ENCODE peak calls at places on chromosomes 1 and 21, in four cellular contexts. E is A549, P is K562, H is IMR-90. K is an unnamed sample.

GRCh38 chr1:34280509-34280908 is 103.8 kb downstream of the C1orf94 start:
- DNase-seq in P (no peak), E (no peak), H (no peak), K (no peak)

GRCh38 chr1:62286778-62287224 is 32.4 kb downstream of the KANK4 start:
- DNase-seq in H (no peak), E (no peak), P (no peak), K (no peak)

GRCh38 chr1:228795578-228795977 is 60.3 kb downstream of the RHOU start:
- DNase-seq in E (no peak), H (no peak), P (no peak), K (peak)

GRCh38 chr1:223748405-223748772 is 36.0 kb downstream of the CAPN2 start:
- DNase-seq in H (peak), P (no peak), E (peak), K (no peak)

GRCh38 chr1:86380257-86380861 is 15.8 kb downstream of the ODF2L start:
- DNase-seq in H (peak), P (peak), E (peak), K (no peak)

GRCh38 chr21:45639206-45640000 is 4.1 kb upstream of the PCBP3 start:
- DNase-seq in P (no peak), H (no peak), E (no peak), K (no peak)

GRCh38 chr1:85135456-85135798 is 65.4 kb downstream of the SYDE2 start:
- DNase-seq in P (no peak), H (no peak), E (no peak), K (no peak)

GRCh38 chr1:56360021-56360420 is 219.3 kb downstream of the PLPP3 start:
- DNase-seq in E (no peak), P (no peak), H (peak), K (no peak)

GRCh38 chr1:223748773-223749733 is 36.7 kb downstream of the CAPN2 start:
- DNase-seq in P (peak), E (peak), H (peak), K (peak)

GRCh38 chr21:44932366-44933181 is 7.3 kb upstream of the SLX9 start:
- DNase-seq in E (no peak), P (peak), H (no peak), K (no peak)

GRCh38 chr1:59743324-59744108 is 71.2 kb upstream of the HOOK1 start:
- DNase-seq in P (no peak), E (no peak), H (no peak), K (no peak)

GRCh38 chr1:89698624-89699023 is 65.7 kb downstream of the LRRC8C start:
- DNase-seq in H (no peak), E (no peak), P (no peak), K (no peak)

GRCh38 chr21:36744560-36745231 is 45.8 kb downstream of the SIM2 start:
- DNase-seq in P (no peak), H (no peak), E (no peak), K (no peak)

GRCh38 chr1:12186277-12186985 is 19.6 kb downstream of the TNFRSF1B start:
- DNase-seq in P (no peak), E (no peak), H (peak), K (no peak)

GRCh38 chr1:187854457-187854856 is 1025.7 kb downstream of the PLA2G4A start:
- DNase-seq in H (no peak), E (no peak), P (no peak), K (no peak)

GRCh38 chr1:233714631-233715217 is 100.8 kb downstream of the KCNK1 start:
- DNase-seq in E (no peak), H (no peak), P (no peak), K (no peak)

GRCh38 chr1:51385776-51386175 is 55.4 kb upstream of the TTC39A start:
- DNase-seq in E (no peak), H (no peak), P (no peak), K (no peak)

GRCh38 chr1:225529726-225530125 is 101.9 kb upstream of the LBR start:
- DNase-seq in P (no peak), H (no peak), E (no peak), K (no peak)

GRCh38 chr1:218299416-218299815 is 14.3 kb downstream of the RRP15 start:
- DNase-seq in P (peak), H (peak), E (peak), K (no peak)

GRCh38 chr1:16293568-16293967 is 56.6 kb upstream of the CPLANE2 start:
- DNase-seq in P (no peak), H (no peak), E (no peak), K (no peak)

GRCh38 chr1:117467336-117467735 is 100.1 kb downstream of the MAN1A2 start:
- DNase-seq in H (peak), E (no peak), P (no peak), K (no peak)

GRCh38 chr1:21855257-21856096 is 43.4 kb downstream of the LDLRAD2 start:
- DNase-seq in E (peak), P (no peak), H (no peak), K (no peak)

GRCh38 chr1:145979746-145980435 is 15.4 kb downstream of the POLR3GL start:
- DNase-seq in H (no peak), E (no peak), P (no peak), K (peak)

GRCh38 chr1:112298558-112298957 is 97.5 kb upstream of the CTTNBP2NL start:
- DNase-seq in H (peak), E (peak), P (peak), K (no peak)

GRCh38 chr1:37746806-37747205 is 18.1 kb downstream of the EPHA10 start:
- DNase-seq in P (no peak), H (no peak), E (no peak), K (no peak)

GRCh38 chr1:159056069-159056698 is 20.4 kb downstream of the AIM2 start:
- DNase-seq in H (no peak), P (no peak), E (no peak), K (no peak)

GRCh38 chr1:220918285-220918951 is 39.2 kb downstream of the HLX start:
- DNase-seq in H (no peak), E (no peak), P (no peak), K (no peak)

GRCh38 chr1:151106891-151107290 is 36.3 kb downstream of the GABPB2 start:
- DNase-seq in H (peak), P (no peak), E (no peak), K (no peak)

GRCh38 chr1:221741971-221742554 is at the start of gene DUSP10:
- DNase-seq in E (peak), P (peak), H (peak), K (peak)

GRCh38 chr1:109034382-109034781 is 7.5 kb downstream of the WDR47 start:
- DNase-seq in H (no peak), E (no peak), P (no peak), K (no peak)

GRCh38 chr1:1287288-1288110 is 7.3 kb downstream of the SCNN1D start:
- DNase-seq in E (no peak), H (no peak), P (no peak), K (no peak)

GRCh38 chr1:39394598-39394997 is 96.8 kb upstream of the BMP8A start:
- DNase-seq in P (no peak), E (no peak), H (no peak), K (no peak)

GRCh38 chr1:116286541-116286971 is 86.5 kb upstream of the ATP1A1 start:
- DNase-seq in P (no peak), H (peak), E (no peak), K (no peak)

GRCh38 chr1:113860891-113861290 is 10.6 kb downstream of the PTPN22 start:
- DNase-seq in E (no peak), H (peak), P (no peak), K (no peak)

GRCh38 chr1:65177457-65177856 is 29.5 kb downstream of the AK4 start:
- DNase-seq in H (peak), E (no peak), P (no peak), K (no peak)

GRCh38 chr1:244325056-244325764 is 126.5 kb downstream of the ADSS2 start:
- DNase-seq in P (no peak), E (no peak), H (peak), K (no peak)

GRCh38 chr1:33280091-33280661 is 23.9 kb downstream of the ZNF362 start:
- DNase-seq in H (no peak), P (peak), E (no peak), K (peak)

DNA sequence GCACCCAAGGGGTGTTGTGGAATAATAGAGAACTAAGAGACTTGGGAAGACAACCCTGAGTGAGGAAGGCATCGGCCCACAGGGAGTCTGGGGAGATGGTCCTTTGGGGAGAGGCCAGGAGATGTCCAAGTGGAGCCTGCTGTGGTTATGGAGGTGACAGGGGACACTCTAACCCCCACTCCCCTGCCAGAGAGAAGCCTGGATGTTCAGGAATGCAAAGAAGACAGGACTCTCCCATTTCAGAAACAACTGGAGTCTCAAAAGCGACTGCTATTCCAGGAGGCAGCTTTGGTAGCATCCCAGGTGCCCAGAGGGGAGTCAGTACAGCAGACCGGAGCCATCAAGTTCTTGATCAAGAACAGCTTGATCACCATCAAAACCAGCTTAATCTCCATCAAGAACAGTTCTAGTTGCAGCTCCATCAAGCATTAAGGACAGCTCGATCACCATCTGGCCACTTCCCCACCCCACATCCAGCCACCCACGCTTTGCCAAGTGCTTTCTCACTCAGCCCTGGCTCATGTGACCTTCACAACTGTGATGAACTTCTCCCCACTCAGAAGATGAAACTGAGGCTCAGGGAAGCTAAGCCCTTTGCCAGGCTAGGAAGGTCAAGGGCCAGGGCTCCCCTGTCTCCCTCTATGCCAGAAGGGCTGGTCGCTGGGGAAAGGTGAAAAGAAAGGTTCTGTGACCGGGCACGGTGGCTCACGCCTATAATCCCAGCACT is 743 bp downstream of the CD52 start:
- DNase-seq in P (no peak), H (no peak), E (no peak), K (peak)
- TF ChIP-seq POLR2A in P (no peak), H (no peak), E (no peak), K (no peak)

DNA sequence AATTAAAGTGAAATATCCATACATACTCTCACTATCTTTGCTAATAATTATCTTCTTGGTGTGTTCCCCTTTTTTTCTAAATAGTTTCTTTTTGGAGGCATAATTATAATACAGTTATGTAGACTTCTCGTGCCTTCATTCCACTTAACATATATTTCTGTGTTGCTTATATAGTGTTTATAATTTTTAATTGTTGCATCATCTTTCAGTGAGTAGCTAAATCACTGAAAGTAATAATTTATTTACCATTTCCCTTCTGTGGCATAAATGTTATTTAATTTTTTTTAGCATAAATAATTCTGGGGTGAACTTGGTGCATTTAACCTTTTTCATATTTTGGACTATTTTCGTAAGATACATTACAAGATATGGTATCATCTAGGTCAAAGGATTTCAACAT is 38.3 kb downstream of the SMAP2 start:
- DNase-seq in P (no peak), H (no peak), E (no peak), K (no peak)
- H3K27ac ChIP-seq in P (no peak), H (no peak), E (no peak), K (no peak)

GRCh38 chr1:10744654-10745238 is 51.7 kb downstream of the CASZ1 start:
- DNase-seq in E (no peak), H (no peak), P (no peak), K (no peak)

GRCh38 chr1:10745383-10745782 is 51.1 kb downstream of the CASZ1 start:
- DNase-seq in H (no peak), E (no peak), P (no peak), K (no peak)

GRCh38 chr1:10741696-10742095 is 54.8 kb downstream of the CASZ1 start:
- DNase-seq in P (no peak), H (no peak), E (no peak), K (no peak)

GRCh38 chr1:10744044-10744443 is 52.4 kb downstream of the CASZ1 start:
- DNase-seq in E (no peak), H (no peak), P (no peak), K (no peak)

DNA sequence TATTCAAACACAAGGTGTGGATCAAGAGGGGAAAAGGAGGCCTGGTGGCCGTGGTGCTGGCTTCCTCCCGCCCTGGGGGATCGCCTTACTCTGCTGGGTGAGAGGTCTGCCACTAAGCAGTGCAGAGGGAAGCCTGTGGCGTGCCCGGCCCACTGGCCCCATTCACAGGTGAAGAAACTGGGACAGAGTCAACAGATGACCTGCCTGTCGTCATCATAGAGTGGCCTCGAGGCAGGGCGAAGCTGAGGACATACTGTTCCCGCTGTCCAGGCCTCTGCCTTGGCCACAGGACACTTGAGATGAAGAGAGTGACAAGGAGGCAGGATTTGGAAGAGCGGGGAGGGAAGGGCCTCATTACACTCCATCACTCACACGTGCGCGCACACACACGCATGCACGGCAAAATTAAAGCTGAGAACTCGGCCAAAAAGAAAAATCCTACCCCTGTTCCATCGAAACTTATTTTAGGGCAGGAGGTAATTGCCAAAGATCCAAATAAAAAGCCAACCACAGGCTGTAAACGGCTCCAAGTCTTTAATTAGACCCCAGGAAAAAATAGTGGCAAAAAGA is 50.5 kb downstream of the CASZ1 start:
- DNase-seq in E (no peak), H (no peak), P (no peak), K (no peak)
- TF ChIP-seq POLR2A in E (no peak), H (no peak), P (no peak), K (no peak)

DNA sequence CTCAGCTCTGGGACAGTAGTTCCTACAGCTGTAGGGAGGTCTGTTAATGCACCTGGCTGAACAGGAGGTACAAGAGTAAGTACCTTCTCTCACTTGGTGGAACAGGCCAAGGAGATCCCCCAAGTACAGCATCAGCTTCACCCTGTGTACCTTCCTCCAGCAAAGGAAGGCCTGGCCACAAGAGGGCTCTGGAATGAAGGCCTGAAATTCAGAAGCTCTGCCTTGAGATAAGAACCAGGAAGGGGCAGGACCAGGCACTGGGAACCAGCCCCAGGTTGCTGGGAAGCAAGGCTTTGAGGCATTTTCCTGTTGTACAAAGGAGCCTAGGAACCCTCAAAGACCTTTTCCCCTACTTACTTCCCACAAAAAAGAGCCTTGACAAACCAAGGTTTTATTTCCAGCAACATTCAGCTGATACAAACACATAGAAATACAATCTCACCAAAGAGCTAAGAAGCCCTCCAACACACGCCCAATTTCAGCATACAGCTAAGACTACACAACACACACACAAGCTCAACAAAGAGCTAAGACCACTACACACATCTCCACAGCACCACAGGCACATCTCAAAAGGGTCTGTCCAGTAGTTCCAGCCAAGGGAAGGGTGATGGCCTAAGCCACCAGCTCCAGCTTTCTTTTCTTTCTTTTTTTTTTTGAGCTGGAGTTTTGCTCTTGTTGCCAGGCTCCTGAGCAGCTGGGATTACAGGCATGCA is 23.5 kb downstream of the F11R start:
- DNase-seq in H (peak), E (peak), P (peak), K (no peak)
- H3K27ac ChIP-seq in H (no peak), E (peak), P (peak), K (no peak)

DNA sequence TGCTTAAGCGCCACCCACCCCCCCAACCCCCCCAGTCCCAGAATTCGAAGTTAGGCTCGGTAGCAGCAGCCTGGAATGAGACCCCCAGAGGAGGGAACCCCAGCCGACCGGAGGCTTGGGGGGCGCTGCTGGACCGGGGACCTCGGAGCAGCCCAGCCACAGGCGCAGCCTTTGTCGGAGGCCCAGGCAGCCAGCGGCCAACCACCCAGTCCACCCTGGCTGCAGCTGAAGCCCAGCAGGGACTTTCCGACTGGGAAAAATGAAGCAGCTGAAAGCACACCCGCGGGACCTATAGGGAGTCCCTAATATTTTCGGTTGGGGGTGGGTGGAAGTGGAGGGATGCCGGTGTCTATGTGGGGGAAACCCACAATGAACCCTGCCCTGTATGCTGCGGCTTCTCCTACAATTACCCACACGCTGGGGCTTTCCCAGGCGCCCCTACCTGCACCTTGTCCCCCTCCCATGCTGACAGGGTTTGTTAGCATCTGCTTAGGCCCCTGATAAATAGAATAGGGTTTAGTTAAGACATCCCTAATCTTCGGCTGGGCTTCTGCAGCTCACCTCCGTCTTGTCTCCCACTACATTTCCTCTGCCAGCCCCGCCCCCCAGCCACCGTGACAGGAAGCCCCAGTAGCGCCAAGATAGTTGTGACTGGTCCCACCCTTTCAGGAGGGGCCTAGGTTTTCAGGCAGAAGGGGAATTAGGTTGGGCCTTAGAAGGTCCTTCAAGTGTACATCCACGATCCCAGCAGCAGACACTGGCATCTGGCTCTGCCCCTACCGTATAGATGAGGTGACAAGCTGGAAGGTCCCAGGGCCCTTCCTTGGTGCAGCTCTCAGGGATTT is 838 bp downstream of the CCDC28B start:
- DNase-seq in H (peak), P (peak), E (no peak), K (peak)
- TF ChIP-seq POLR2A in H (peak), P (peak), E (no peak), K (no peak)

GRCh38 chr1:35887508-35887907 is 4.5 kb downstream of the AGO1 start:
- DNase-seq in P (no peak), E (no peak), H (no peak), K (no peak)

GRCh38 chr1:35884934-35885333 is 1.9 kb downstream of the AGO1 start:
- DNase-seq in H (no peak), P (no peak), E (no peak), K (no peak)

GRCh38 chr1:35886606-35887431 is 3.8 kb downstream of the AGO1 start:
- DNase-seq in E (no peak), P (peak), H (peak), K (no peak)

GRCh38 chr1:35888255-35888654 is 5.2 kb downstream of the AGO1 start:
- DNase-seq in E (no peak), P (peak), H (no peak), K (no peak)

DNA sequence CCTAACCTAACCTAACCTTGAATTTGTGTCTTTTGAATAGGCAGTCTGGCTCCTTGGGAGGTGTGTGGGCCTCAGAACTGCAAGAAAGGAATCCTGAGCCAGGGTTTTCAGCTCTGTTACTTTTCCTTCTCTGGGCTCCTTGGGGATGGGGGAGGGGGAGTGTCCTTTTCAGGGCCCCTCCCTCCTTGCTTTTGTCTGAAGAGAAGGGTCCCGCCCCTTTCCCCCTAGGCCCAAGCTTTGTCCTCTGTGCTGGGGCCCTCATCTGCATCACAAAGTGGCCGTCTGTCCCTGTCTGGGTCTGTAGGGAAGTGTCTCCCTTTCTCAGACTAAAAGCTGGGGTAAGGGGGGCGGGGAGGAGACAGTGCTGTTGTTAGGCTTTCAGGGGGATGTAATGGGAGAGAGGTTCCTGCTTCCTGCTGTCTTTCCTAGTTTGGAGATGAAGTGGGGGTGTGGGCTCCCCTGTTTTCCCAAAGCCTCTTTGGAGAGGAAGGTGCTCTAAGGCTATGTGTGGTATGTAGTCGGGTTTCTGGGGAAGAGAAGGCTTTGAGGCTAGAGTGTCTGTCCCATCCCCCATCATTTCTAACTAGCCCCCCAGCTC is 3.1 kb downstream of the AGO1 start:
- DNase-seq in E (no peak), P (peak), H (no peak), K (no peak)
- H3K27ac ChIP-seq in E (no peak), P (peak), H (no peak), K (no peak)

GRCh38 chr1:93447481-93448291 is at the start of gene FNBP1L:
- DNase-seq in E (peak), P (peak), H (peak), K (peak)
- TF ChIP-seq POLR2A in E (peak), P (peak), H (no peak), K (no peak)

K was measured in sigmoid colon.